ENCODE peak calls at places on chromosomes 4 and X, in four cellular contexts. P is A549, A is tibial nerve, X is suprapubic skin. V is an unnamed sample. For H3K4me1, the result is how much of the 10 kb centered on the place peaks cover.

GRCh38 chrX:133402042-133402453 is 13.2 kb downstream of the GPC4 start:
- DNase-seq in P (no peak), A (no peak), X (no peak), V (no peak)

GRCh38 chr4:76156635-76157034 is 8.4 kb upstream of the NUP54 start:
- DNase-seq in P (no peak), A (no peak), X (no peak), V (no peak)

GRCh38 chr4:152265149-152265621 is 270.7 kb downstream of the FBXW7 start:
- DNase-seq in P (peak), A (no peak), X (no peak), V (no peak)

GRCh38 chr4:177519481-177520270 is 77.4 kb upstream of the AGA start:
- DNase-seq in P (no peak), A (no peak), X (no peak), V (no peak)

GRCh38 chrX:22109442-22109841 is 77.3 kb downstream of the PHEX start:
- DNase-seq in P (no peak), A (no peak), X (no peak), V (no peak)

GRCh38 chr4:166174717-166175510 is 301.9 kb downstream of the TLL1 start:
- DNase-seq in P (no peak), A (no peak), X (no peak), V (no peak)

GRCh38 chr4:101279377-101279871 is 67.9 kb downstream of the PPP3CA start:
- DNase-seq in P (no peak), A (peak), X (no peak), V (peak)

GRCh38 chrX:124346064-124346876 is at the start of gene SH2D1A:
- DNase-seq in P (no peak), A (no peak), X (no peak), V (no peak)

GRCh38 chrX:15564981-15565579 is 35.7 kb downstream of the ACE2 start:
- DNase-seq in P (peak), A (peak), X (peak), V (peak)

GRCh38 chr4:156977435-156978160 is 6.0 kb upstream of the PDGFC start:
- DNase-seq in P (no peak), A (no peak), X (no peak), V (no peak)

GRCh38 chr4:139018501-139018900 is 2.9 kb downstream of the NOCT start:
- DNase-seq in P (no peak), A (no peak), X (no peak), V (no peak)

GRCh38 chr4:102174800-102175199 is 170.5 kb downstream of the SLC39A8 start:
- DNase-seq in P (no peak), A (no peak), X (no peak), V (no peak)

GRCh38 chrX:10296581-10296980 is 139.8 kb downstream of the CLCN4 start:
- DNase-seq in P (no peak), A (no peak), X (no peak), V (no peak)

GRCh38 chr4:7775396-7775795 is 164.3 kb downstream of the AFAP1 start:
- DNase-seq in P (no peak), A (no peak), X (peak), V (no peak)

GRCh38 chr4:186724048-186724860 is 598 bp upstream of the FAT1 start:
- DNase-seq in P (peak), A (no peak), X (peak), V (no peak)

GRCh38 chrX:17377047-17377692 is 2.2 kb downstream of the NHS start:
- DNase-seq in P (peak), A (peak), X (no peak), V (no peak)

GRCh38 chr4:55358668-55359067 is 12.6 kb downstream of the SRD5A3 start:
- DNase-seq in P (no peak), A (no peak), X (no peak), V (no peak)

GRCh38 chr4:15690020-15690809 is 8.6 kb downstream of the FAM200B start:
- DNase-seq in P (peak), A (no peak), X (no peak), V (no peak)

GRCh38 chr4:168380290-168380689 is 61.7 kb upstream of the DDX60 start:
- DNase-seq in P (no peak), A (no peak), X (no peak), V (no peak)

GRCh38 chrX:1138476-1138875 is 74.0 kb downstream of the CRLF2 start:
- DNase-seq in P (no peak), A (no peak), X (peak), V (no peak)

GRCh38 chr4:73220815-73221214 is 37.8 kb downstream of the ANKRD17 start:
- DNase-seq in P (no peak), A (no peak), X (no peak), V (no peak)

GRCh38 chr4:73223258-73223651 is 35.3 kb downstream of the ANKRD17 start:
- DNase-seq in P (no peak), A (no peak), X (no peak), V (no peak)

GRCh38 chr4:73224886-73225285 is 33.7 kb downstream of the ANKRD17 start:
- DNase-seq in P (no peak), A (no peak), X (no peak), V (no peak)

GRCh38 chr4:73221734-73222133 is 36.9 kb downstream of the ANKRD17 start:
- DNase-seq in P (no peak), A (no peak), X (no peak), V (no peak)

GRCh38 chr4:73222466-73223257 is 35.9 kb downstream of the ANKRD17 start:
- DNase-seq in P (peak), A (peak), X (no peak), V (peak)
- TF ChIP-seq POLR2A in P (no peak), A (peak), X (no peak), V (peak)

DNA sequence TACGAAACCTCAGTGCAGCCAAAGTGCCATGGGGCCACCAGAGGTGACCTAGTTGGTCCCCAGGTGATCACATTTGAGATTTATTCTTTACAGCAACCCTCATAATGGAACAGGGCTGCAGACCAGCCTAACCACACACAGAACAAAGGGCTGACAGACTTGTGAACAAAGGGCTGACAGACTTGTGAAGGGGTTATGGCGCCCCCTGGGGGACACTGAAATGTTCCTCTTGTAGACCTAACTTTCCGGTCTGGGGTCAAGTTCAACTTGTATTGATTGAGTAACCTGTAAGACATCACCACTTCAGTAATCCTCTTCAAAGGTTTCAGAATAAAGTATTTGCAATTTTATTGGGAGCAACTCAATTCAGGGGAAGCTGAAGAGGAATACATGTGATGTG is 175.9 kb upstream of the RPS6KA3 start:
- DNase-seq in P (peak), A (peak), X (peak), V (peak)
- H3K4me1 ChIP-seq in P (under half), A (under half), X (under half), V (under half)

GRCh38 chrX:110003167-110004156 is 548 bp downstream of the TMEM164 start:
- DNase-seq in P (peak), A (no peak), X (peak), V (peak)
- TF ChIP-seq POLR2A in P (no peak), A (no peak), X (no peak), V (no peak)

GRCh38 chr4:57078685-57079521 is 31.3 kb downstream of the IGFBP7 start:
- DNase-seq in P (no peak), A (no peak), X (no peak), V (no peak)

GRCh38 chr4:57074753-57075152 is 35.4 kb downstream of the IGFBP7 start:
- DNase-seq in P (no peak), A (no peak), X (no peak), V (no peak)

GRCh38 chr4:57075353-57075752 is 34.8 kb downstream of the IGFBP7 start:
- DNase-seq in P (no peak), A (no peak), X (no peak), V (no peak)

GRCh38 chr4:57076646-57077045 is 33.5 kb downstream of the IGFBP7 start:
- DNase-seq in P (no peak), A (no peak), X (no peak), V (no peak)

GRCh38 chr4:57077550-57078311 is 32.5 kb downstream of the IGFBP7 start:
- DNase-seq in P (no peak), A (no peak), X (no peak), V (no peak)
- H3K4me1 ChIP-seq in P (half or more), A (under half), X (half or more), V (under half)

GRCh38 chr4:92344216-92344615 is 40.5 kb downstream of the GRID2 start:
- DNase-seq in P (no peak), A (no peak), X (no peak), V (no peak)
- TF ChIP-seq POLR2A in P (no peak), A (no peak), X (no peak), V (no peak)

DNA sequence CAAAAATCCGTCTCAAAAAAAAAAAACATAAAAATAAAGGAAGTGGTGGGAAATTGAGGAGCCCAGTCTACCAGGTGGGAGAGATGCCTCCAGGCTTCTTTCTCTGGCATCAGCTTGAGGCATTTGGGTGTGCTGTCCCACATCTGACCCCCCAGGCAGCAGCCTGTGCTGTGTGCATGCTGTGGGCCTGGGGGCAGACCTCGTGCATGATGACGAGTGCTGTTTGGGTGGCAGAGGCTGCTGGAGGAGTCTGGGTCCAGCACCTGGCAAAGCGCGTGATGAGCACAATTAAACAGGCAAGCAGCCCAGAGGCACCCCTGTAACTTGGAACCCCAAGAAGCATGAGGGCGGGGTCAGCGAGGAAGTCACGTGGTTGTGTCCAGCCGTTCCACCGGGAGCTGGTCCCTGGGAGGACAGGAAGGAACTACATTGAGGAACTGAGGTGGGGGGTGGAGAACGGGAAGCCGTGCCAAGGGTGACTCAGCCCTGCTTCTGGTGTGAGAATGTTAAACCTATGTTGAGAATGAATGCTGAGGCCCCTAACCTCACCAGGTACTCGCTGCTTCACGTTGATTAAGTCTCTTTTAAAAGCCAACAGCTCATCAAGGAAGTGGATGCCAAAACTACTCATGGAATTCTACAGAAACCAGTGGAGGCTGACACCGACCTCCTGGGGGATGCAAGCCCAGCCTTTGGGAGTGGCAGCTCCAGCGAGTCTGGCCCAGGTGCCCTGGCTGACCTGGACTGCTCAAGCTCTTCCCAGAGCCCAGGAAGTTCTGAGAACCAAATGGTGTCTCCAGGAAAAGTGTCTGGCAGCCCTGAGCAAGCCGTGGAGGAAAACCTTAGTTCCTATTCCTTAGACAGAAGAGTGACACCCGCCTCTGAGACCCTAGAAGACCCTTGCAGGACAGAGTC is 6.1 kb downstream of the TACC3 start:
- DNase-seq in P (peak), A (peak), X (peak), V (peak)
- H3K4me1 ChIP-seq in P (half or more), A (under half), X (under half), V (under half)

DNA sequence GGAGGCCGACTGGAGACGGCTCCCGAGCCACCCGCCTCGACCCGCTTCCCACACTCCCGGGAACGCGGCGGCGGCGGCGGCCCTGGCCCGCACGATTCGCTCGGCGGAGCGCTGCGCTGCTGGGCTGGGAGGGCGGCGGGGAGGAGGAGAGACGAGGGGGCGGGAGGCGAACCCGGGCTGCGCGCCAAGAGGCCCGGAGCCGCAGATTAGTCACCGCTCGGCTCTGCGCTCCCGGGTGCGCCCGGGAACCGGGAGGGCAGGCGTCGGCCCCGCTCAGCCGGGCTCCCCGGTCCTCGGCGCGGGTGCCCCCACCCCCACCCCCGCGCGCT is 11.2 kb upstream of the BCOR start:
- DNase-seq in P (peak), A (peak), X (peak), V (peak)
- TF ChIP-seq POLR2A in P (peak), A (peak), X (no peak), V (peak)

DNA sequence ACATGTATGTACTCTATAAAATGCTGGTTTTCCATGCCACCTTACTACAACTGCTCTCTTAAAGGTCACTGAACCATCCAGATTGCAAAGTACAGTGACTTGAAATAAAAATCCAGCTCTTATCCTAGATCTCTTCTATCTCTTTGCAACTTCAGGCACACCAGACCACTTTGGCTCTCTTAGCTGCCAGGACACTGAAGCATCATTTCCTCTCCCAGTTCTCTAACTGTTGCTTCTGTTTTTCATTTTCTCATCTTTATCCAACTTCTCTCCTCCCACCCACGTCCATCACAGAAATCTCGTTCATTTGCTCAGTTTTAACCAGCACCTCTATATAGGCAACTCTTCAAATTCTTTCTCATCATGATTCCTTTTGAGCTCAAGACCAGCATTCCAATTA is 74.3 kb downstream of the METTL14 start:
- DNase-seq in P (no peak), A (no peak), X (no peak), V (no peak)
- H3K4me1 ChIP-seq in P (under half), A (under half), X (half or more), V (half or more)

DNA sequence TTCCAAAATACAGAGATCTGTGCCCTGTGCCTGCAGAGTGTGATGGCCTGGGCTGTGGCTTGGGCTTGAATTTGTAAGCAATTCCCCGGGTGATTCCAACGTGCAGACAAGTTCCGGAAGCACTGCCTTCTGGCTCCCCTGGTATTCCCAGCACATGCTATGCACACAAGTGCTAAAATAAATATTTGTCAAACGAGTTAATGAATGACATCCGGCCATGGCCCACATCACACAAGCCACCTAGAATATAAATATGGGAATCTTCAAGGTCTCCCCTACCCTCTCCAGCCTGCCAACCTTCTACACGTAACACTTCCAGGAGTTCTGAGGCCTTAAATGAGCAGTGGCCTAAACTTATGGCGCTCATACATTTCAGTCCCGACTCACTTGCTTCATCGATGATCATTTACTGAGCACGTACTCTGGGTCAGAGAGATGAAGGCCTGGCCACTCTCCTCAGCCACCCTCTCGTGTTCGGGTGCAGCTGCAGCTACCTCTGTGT is 21.3 kb downstream of the DCTD start:
- DNase-seq in P (no peak), A (no peak), X (peak), V (no peak)
- TF ChIP-seq POLR2A in P (no peak), A (no peak), X (no peak), V (no peak)

GRCh38 chrX:65697915-65698796 is 30.7 kb downstream of the MSN start:
- DNase-seq in P (no peak), A (no peak), X (no peak), V (no peak)
- H3K4me1 ChIP-seq in P (under half), A (under half), X (under half), V (under half)